ENCODE peak calls at places on chromosome 10, in seven cellular contexts. N is fibroblast of pulmonary artery, P is astrocyte, W is lower lobe of right lung, E is lower leg skin, K is adrenal gland, U is brain microvascular endothelial cell. S is an unnamed sample.

GRCh38 chr10:132678436-132679216 is 107.3 kb downstream of the NKX6-2 start:
- DNase-seq in N (no peak), P (no peak), W (peak), E (no peak), K (peak), U (no peak), S (no peak)

GRCh38 chr10:55630491-55631056 is 730.5 kb downstream of the ZWINT start:
- DNase-seq in N (peak), P (no peak), W (peak), E (no peak), K (peak), U (no peak), S (no peak)

GRCh38 chr10:25068152-25069058 is 52.0 kb downstream of the THNSL1 start:
- DNase-seq in N (peak), P (peak), W (no peak), E (no peak), K (no peak), U (peak), S (no peak)

GRCh38 chr10:101769541-101770180 is 6.3 kb downstream of the FGF8 start:
- DNase-seq in N (no peak), P (no peak), W (no peak), E (no peak), K (no peak), U (no peak), S (no peak)

GRCh38 chr10:1426786-1427185 is 310.5 kb downstream of the ADARB2 start:
- DNase-seq in N (no peak), P (no peak), W (no peak), E (no peak), K (no peak), U (no peak), S (no peak)

GRCh38 chr10:26384600-26384999 is 53.5 kb upstream of the APBB1IP start:
- DNase-seq in N (no peak), P (no peak), W (no peak), E (no peak), K (no peak), U (no peak), S (no peak)

GRCh38 chr10:71880425-71881306 is 29.6 kb upstream of the PSAP start:
- DNase-seq in N (no peak), P (no peak), W (no peak), E (peak), K (peak), U (no peak), S (no peak)

GRCh38 chr10:8050561-8051108 is 3.9 kb upstream of the GATA3 start:
- DNase-seq in N (peak), P (no peak), W (no peak), E (no peak), K (no peak), U (no peak), S (no peak)

GRCh38 chr10:92834331-92834730 is 14.0 kb upstream of the EXOC6 start:
- DNase-seq in N (no peak), P (no peak), W (no peak), E (no peak), K (no peak), U (no peak), S (no peak)

GRCh38 chr10:92844746-92845145 is 3.6 kb upstream of the EXOC6 start:
- DNase-seq in N (peak), P (no peak), W (no peak), E (no peak), K (no peak), U (no peak), S (no peak)

GRCh38 chr10:92837462-92837861 is 10.9 kb upstream of the EXOC6 start:
- DNase-seq in N (no peak), P (no peak), W (no peak), E (no peak), K (no peak), U (no peak), S (no peak)

GRCh38 chr10:92834981-92835380 is 13.3 kb upstream of the EXOC6 start:
- DNase-seq in N (peak), P (peak), W (no peak), E (no peak), K (no peak), U (no peak), S (no peak)

GRCh38 chr10:92839191-92840085 is 8.9 kb upstream of the EXOC6 start:
- DNase-seq in N (peak), P (peak), W (peak), E (no peak), K (peak), U (peak), S (no peak)
- TF ChIP-seq CTCF in N (peak), P (peak), W (peak), E (no peak), K (no peak), U (peak), S (peak)

DNA sequence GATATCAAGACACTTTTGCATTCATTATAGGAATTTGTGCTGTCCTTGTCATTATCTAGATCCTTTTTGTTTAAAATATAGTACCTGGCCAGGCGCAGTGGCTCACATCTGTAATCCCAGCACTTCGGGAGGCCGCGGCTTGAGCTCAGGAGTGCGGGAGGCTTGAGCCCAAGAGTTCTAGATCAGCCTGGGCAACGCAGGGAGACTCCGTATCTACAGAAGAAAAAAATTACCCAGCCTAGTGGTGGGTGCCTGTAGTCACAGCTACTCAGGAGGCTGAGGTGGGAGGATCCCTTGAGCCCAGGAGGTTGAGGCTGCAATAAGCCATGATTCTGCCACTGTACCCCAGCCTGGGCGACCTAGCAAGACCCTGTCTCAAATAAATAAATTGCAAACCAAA is 621 bp upstream of the MORN4 start:
- DNase-seq in N (peak), P (no peak), W (no peak), E (no peak), K (no peak), U (no peak), S (no peak)
- H3K4me3 ChIP-seq in N (peak), P (peak), W (peak), E (no peak), K (peak), U (peak), S (peak)

DNA sequence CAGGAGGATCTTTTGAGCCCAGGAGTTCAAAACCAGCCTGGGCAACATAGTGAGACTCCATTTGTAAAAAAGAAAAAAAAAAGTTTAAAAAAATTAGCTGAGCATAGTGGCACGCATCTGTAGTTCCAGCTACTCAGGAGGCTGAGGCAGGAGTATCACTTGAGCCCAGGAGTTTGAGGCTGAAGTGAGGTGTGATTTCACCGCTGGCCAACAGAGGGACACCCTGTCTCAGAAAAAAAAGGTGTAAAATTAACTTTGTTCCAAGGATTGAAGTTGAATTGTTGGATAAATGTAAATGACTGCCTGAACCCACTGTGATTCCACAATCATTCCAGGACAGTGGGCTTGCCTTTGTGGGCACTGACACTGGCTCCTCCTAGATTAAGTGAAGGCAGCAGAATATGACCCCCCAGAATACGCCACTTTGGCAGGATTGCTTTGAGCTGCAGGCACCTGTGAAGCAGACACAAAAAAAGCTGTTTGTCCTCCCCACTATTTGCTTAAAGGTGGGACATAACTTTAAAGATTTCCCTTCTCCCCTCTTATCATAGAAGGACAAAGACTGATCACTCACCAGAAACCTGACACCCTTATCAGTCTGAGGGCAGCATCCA is 57.2 kb upstream of the FOXI2 start:
- DNase-seq in N (no peak), P (no peak), W (no peak), E (no peak), K (no peak), U (no peak), S (no peak)
- TF ChIP-seq CTCF in N (no peak), P (no peak), W (no peak), E (no peak), K (no peak), U (peak), S (no peak)

GRCh38 chr10:99535764-99536399 is 3.1 kb downstream of the NKX2-3 start:
- DNase-seq in N (no peak), P (no peak), W (no peak), E (no peak), K (no peak), U (no peak), S (no peak)
- H3K4me3 ChIP-seq in N (no peak), P (no peak), W (peak), E (no peak), K (no peak), U (no peak), S (no peak)

DNA sequence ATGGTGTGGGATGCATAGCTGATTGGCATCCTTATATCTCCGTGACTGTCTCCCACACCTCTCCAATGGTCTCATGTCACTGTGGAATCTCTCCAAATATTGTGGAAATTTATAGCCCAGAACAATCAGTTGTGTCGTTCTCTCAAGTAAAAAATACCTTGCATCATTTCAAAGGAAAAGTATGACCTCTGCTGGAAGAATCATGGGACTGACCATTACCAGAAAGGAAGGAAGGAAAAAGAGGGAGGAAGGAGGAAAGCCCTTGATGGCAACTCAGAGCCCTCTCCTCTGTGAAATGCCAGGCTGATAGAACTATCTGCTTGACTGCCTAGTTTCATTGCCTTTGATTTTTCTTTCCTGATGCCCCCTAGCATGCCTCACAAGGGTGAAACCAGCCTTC is 76.3 kb downstream of the FOXI2 start:
- DNase-seq in N (no peak), P (no peak), W (no peak), E (no peak), K (no peak), U (no peak), S (no peak)
- TF ChIP-seq CTCF in N (no peak), P (no peak), W (peak), E (no peak), K (no peak), U (no peak), S (no peak)

S was measured in AG09309.